ENCODE peak calls at places on chromosomes 6 and 20, in nine cellular contexts. W is brain microvascular endothelial cell, J is tibial nerve, A is Caco-2, P is ovary, O is kidney, M is body of pancreas, E is mammary epithelial cell, G is right lobe of liver. X is an unnamed sample.

GRCh38 chr20:24444531-24445190 is 24.8 kb upstream of the SYNDIG1 start:
- DNase-seq in W (no peak), J (no peak), A (peak; percentile 14), P (no peak), O (no peak), M (no peak), E (no peak), G (no peak), X (no peak)

GRCh38 chr6:30612687-30613248 is 4.3 kb downstream of the PPP1R10 start:
- DNase-seq in W (peak; percentile 38), J (no peak), A (no peak), P (no peak), O (no peak), M (no peak), E (no peak), G (no peak), X (no peak)

GRCh38 chr20:51526754-51527153 is 15.8 kb downstream of the NFATC2 start:
- DNase-seq in W (no peak), J (no peak), A (no peak), P (no peak), O (no peak), M (no peak), E (no peak), G (no peak), X (no peak)

GRCh38 chr6:148599967-148600426 is 146.8 kb upstream of the UST start:
- DNase-seq in W (no peak), J (no peak), A (no peak), P (no peak), O (no peak), M (no peak), E (no peak), G (no peak), X (no peak)

GRCh38 chr6:154984146-154984545 is 11.0 kb upstream of the TIAM2 start:
- DNase-seq in W (peak; percentile 22), J (no peak), A (no peak), P (no peak), O (no peak), M (no peak), E (no peak), G (no peak), X (no peak)

GRCh38 chr6:152636675-152637421 is at the start of gene SYNE1:
- DNase-seq in W (no peak), J (no peak), A (no peak), P (peak; percentile 79), O (peak; percentile 89), M (peak; percentile 24), E (no peak), G (peak; percentile 67), X (no peak)

GRCh38 chr20:17576215-17576614 is 6.3 kb downstream of the DSTN start:
- DNase-seq in W (no peak), J (no peak), A (no peak), P (no peak), O (no peak), M (no peak), E (no peak), G (no peak), X (no peak)

GRCh38 chr6:112216699-112217551 is 37.4 kb downstream of the LAMA4 start:
- DNase-seq in W (peak; percentile 81), J (no peak), A (no peak), P (no peak), O (no peak), M (no peak), E (peak; percentile 83), G (no peak), X (no peak)

GRCh38 chr6:82996156-82996555 is 69.5 kb downstream of the UBE3D start:
- DNase-seq in W (no peak), J (no peak), A (no peak), P (no peak), O (no peak), M (no peak), E (no peak), G (no peak), X (no peak)

GRCh38 chr6:26103141-26103769 is 16.0 kb downstream of the HFE start:
- DNase-seq in W (peak; percentile 6), J (no peak), A (no peak), P (no peak), O (no peak), M (no peak), E (no peak), G (no peak), X (no peak)

GRCh38 chr6:50653253-50653652 is 60.1 kb upstream of the TFAP2D start:
- DNase-seq in W (no peak), J (no peak), A (no peak), P (no peak), O (no peak), M (no peak), E (no peak), G (no peak), X (no peak)

GRCh38 chr6:39377530-39377929 is 55.0 kb upstream of the KCNK16 start:
- DNase-seq in W (peak; percentile 73), J (peak; percentile 32), A (peak; percentile 59), P (peak; percentile 64), O (no peak), M (peak; percentile 79), E (peak; percentile 42), G (peak; percentile 60), X (peak; percentile 22)

GRCh38 chr6:69164564-69165252 is 529.6 kb downstream of the ADGRB3 start:
- DNase-seq in W (no peak), J (no peak), A (no peak), P (no peak), O (no peak), M (no peak), E (no peak), G (no peak), X (no peak)

GRCh38 chr6:158041788-158042187 is 60.1 kb downstream of the SYNJ2 start:
- DNase-seq in W (no peak), J (no peak), A (no peak), P (peak; percentile 35), O (peak; percentile 34), M (no peak), E (no peak), G (no peak), X (no peak)

GRCh38 chr6:43990275-43990626 is 137.0 kb downstream of the MRPL14 start:
- DNase-seq in W (no peak), J (no peak), A (no peak), P (no peak), O (no peak), M (no peak), E (no peak), G (peak; percentile 14), X (no peak)

GRCh38 chr6:10256113-10256690 is 158.7 kb downstream of the TFAP2A start:
- DNase-seq in W (peak; percentile 11), J (no peak), A (no peak), P (no peak), O (no peak), M (no peak), E (no peak), G (no peak), X (no peak)

GRCh38 chr6:151765444-151765886 is 42.0 kb upstream of the ESR1 start:
- DNase-seq in W (peak; percentile 95), J (no peak), A (peak; percentile 48), P (no peak), O (no peak), M (peak; percentile 49), E (peak; percentile 83), G (no peak), X (peak; percentile 27)

GRCh38 chr20:3612795-3613560 is 50.2 kb downstream of the GFRA4 start:
- DNase-seq in W (no peak), J (no peak), A (no peak), P (no peak), O (no peak), M (no peak), E (no peak), G (no peak), X (no peak)
- H3K4me3 ChIP-seq in W (no peak overlapping the region), J (no peak overlapping the region), A (no peak overlapping the region), P (no peak overlapping the region), O (no peak overlapping the region), M (no peak overlapping the region), E (no peak overlapping the region), G (no peak overlapping the region), X (no peak overlapping the region)

DNA sequence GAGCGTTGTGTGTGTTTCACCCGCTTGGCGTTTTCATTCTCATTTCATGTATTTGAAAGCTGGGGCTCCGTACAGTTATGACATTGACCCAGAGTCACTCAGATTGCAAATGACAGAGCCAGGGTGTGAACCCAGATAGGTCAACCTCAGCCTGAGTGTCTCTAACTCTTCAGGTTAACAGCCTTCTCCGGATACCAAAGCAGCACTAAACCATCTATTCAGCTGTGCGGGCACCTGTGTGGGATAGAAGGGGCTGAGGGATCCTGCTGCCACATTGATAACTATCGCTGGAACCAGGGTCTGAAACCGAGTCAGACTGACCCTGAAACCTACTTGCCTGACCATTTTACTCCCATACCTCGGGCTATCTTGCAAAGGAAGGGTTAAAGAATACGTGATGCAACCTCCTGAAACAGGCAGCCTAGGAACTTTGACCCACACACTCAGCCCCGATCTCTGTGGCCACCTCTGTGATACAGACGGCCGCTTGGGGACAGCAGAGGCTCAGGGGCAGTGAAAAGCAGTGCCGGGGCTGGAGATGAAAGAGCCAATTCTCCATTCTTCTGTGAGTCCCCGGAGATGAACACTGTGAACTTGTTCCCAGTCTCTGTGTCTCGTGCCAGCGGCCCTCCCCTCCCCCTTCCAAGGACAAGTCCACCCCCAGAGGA is 233.5 kb upstream of the QKI start:
- DNase-seq in W (peak; percentile 63), J (peak; percentile 74), A (peak; percentile 88), P (peak; percentile 40), O (no peak), M (peak; percentile 77), E (peak; percentile 2), G (peak; percentile 89), X (peak; percentile 23)
- TF ChIP-seq CTCF in W (peak; percentile 91), J (peak; percentile 86), A (peak; percentile 62), P (no peak), O (peak; percentile 75), M (peak; percentile 81), E (no peak), G (peak; percentile 96), X (peak; percentile 91)

GRCh38 chr20:57070296-57070695 is 196.1 kb downstream of the BMP7 start:
- DNase-seq in W (no peak), J (no peak), A (no peak), P (no peak), O (no peak), M (no peak), E (no peak), G (no peak), X (no peak)

GRCh38 chr20:57073402-57073801 is 193.0 kb downstream of the BMP7 start:
- DNase-seq in W (no peak), J (no peak), A (no peak), P (no peak), O (no peak), M (no peak), E (no peak), G (no peak), X (no peak)

GRCh38 chr20:57069442-57069841 is 197.0 kb downstream of the BMP7 start:
- DNase-seq in W (no peak), J (no peak), A (peak; percentile 50), P (no peak), O (no peak), M (no peak), E (no peak), G (no peak), X (no peak)

GRCh38 chr20:57072184-57072583 is 194.3 kb downstream of the BMP7 start:
- DNase-seq in W (no peak), J (no peak), A (peak; percentile 32), P (no peak), O (no peak), M (no peak), E (no peak), G (no peak), X (no peak)

GRCh38 chr20:57071283-57071701 is 195.1 kb downstream of the BMP7 start:
- DNase-seq in W (no peak), J (no peak), A (peak; percentile 80), P (no peak), O (no peak), M (no peak), E (no peak), G (no peak), X (no peak)
- H3K4me3 ChIP-seq in W (no peak overlapping the region), J (no peak overlapping the region), A (peak overlapping the region; percentile 35), P (no peak overlapping the region), O (no peak overlapping the region), M (no peak overlapping the region), E (no peak overlapping the region), G (no peak overlapping the region), X (no peak overlapping the region)

GRCh38 chr20:33394718-33395117 is 6.6 kb downstream of the CDK5RAP1 start:
- DNase-seq in W (no peak), J (no peak), A (no peak), P (no peak), O (no peak), M (peak; percentile 25), E (no peak), G (no peak), X (no peak)
- TF ChIP-seq CTCF in W (peak; percentile 49), J (no peak), A (peak; percentile 13), P (no peak), O (no peak), M (no peak), E (no peak), G (no peak), X (peak; percentile 45)

X was measured in epithelial cell of proximal tubule.